ENCODE peak calls at places on chromosomes 3 and 15, in seven cellular contexts. S is PC-9; L is SK-N-SH; A is CD8-positive, alpha-beta memory T cell; W is islet precursor cell; D is T47D; G is T-helper 2 cell. P is an unnamed sample.

GRCh38 chr3:76585794-76586392 is 454.0 kb upstream of the ROBO2 start:
- DNase-seq in W (no peak), L (peak), D (peak), S (no peak), A (no peak), G (no peak), P (no peak)

GRCh38 chr15:49473031-49473430 is 50.0 kb downstream of the FGF7 start:
- DNase-seq in D (no peak), S (no peak), L (no peak), G (no peak), W (no peak), A (no peak), P (no peak)

GRCh38 chr3:14481646-14482036 is 58.5 kb downstream of the GRIP2 start:
- DNase-seq in G (no peak), D (no peak), A (no peak), W (no peak), L (no peak), S (no peak), P (no peak)

GRCh38 chr3:128127236-128127635 is 3.6 kb upstream of the RUVBL1 start:
- DNase-seq in D (no peak), L (no peak), W (peak), G (no peak), S (no peak), A (no peak), P (no peak)

GRCh38 chr3:149967067-149967685 is 3.5 kb downstream of the PFN2 start:
- DNase-seq in W (no peak), D (peak), G (no peak), A (peak), S (peak), L (no peak), P (no peak)

GRCh38 chr15:85825118-85825517 is 30.4 kb upstream of the KLHL25 start:
- DNase-seq in W (no peak), S (no peak), D (no peak), G (no peak), L (no peak), A (no peak), P (no peak)

GRCh38 chr3:52470920-52471319 is 15.5 kb downstream of the NISCH start:
- DNase-seq in S (no peak), A (no peak), D (no peak), G (no peak), W (no peak), L (no peak), P (no peak)

GRCh38 chr3:16203031-16203430 is 28.6 kb downstream of the GALNT15 start:
- DNase-seq in G (no peak), W (no peak), L (no peak), D (no peak), A (no peak), S (peak), P (no peak)

GRCh38 chr3:122030381-122031122 is 8.5 kb upstream of the ILDR1 start:
- DNase-seq in L (no peak), A (peak), G (no peak), D (no peak), S (no peak), W (no peak), P (no peak)

GRCh38 chr3:57163751-57164150 is 1.4 kb downstream of the IL17RD start:
- DNase-seq in A (no peak), G (no peak), D (no peak), W (peak), S (no peak), L (no peak), P (no peak)

GRCh38 chr3:40994611-40995010 is 204.7 kb upstream of the CTNNB1 start:
- DNase-seq in D (no peak), W (no peak), L (no peak), G (no peak), A (no peak), S (no peak), P (no peak)

GRCh38 chr15:80210612-80211554 is 41.1 kb downstream of the CTXND1 start:
- DNase-seq in W (no peak), G (no peak), S (no peak), D (no peak), L (no peak), A (no peak), P (no peak)

GRCh38 chr3:52238761-52239701 is at the start of gene TWF2:
- DNase-seq in A (peak), L (peak), S (no peak), G (peak), W (peak), D (peak), P (peak)

GRCh38 chr3:112987710-112988334 is 3.0 kb upstream of the GTPBP8 start:
- DNase-seq in W (no peak), A (no peak), D (no peak), L (no peak), S (no peak), G (no peak), P (no peak)